ENCODE peak calls at places on chromosomes 16 and 17, in seven cellular contexts. R is A549, D is HL-60, Z is heart left ventricle, J is PC-9, M is fibroblast of lung, U is lower lobe of right lung. W is an unnamed sample.
A peak's percentile ranks its signal among the peaks of the same experiment; 100 is the strongest.

GRCh38 chr17:68623811-68624210 is 22.6 kb upstream of the FAM20A start:
- DNase-seq in M (no peak), J (no peak), R (no peak), D (no peak), Z (no peak), U (no peak), W (no peak)

GRCh38 chr16:84205976-84206691 is 15.2 kb downstream of the ADAD2 start:
- DNase-seq in U (no peak), M (no peak), R (no peak), Z (no peak), J (no peak), D (no peak), W (no peak)

GRCh38 chr17:34125010-34125409 is 130.1 kb upstream of the CCL2 start:
- DNase-seq in U (no peak), J (no peak), R (no peak), D (no peak), Z (no peak), M (no peak), W (no peak)

GRCh38 chr17:72561266-72561665 is 440.4 kb downstream of the SOX9 start:
- DNase-seq in Z (no peak), R (no peak), D (no peak), J (no peak), M (no peak), U (peak; percentile 7), W (no peak)

GRCh38 chr16:26606381-26607150 is 460.2 kb upstream of the C16orf82 start:
- DNase-seq in U (no peak), D (no peak), R (no peak), Z (no peak), M (no peak), J (no peak), W (no peak)

GRCh38 chr17:42122371-42123303 is at the start of gene HSPB9:
- DNase-seq in J (no peak), U (peak; percentile 82), R (no peak), D (no peak), Z (peak; percentile 58), M (no peak), W (no peak)

GRCh38 chr17:19306160-19307111 is 56.1 kb downstream of the B9D1 start:
- DNase-seq in Z (no peak), R (no peak), D (peak; percentile 18), M (no peak), J (peak; percentile 46), U (peak; percentile 19), W (peak; percentile 98)

GRCh38 chr16:23052908-23053580 is 96.2 kb downstream of the USP31 start:
- DNase-seq in J (no peak), U (no peak), R (no peak), M (no peak), D (no peak), Z (no peak), W (no peak)

GRCh38 chr17:14580494-14580893 is 279.6 kb downstream of the HS3ST3B1 start:
- DNase-seq in D (no peak), M (peak; percentile 59), U (no peak), J (no peak), Z (no peak), R (no peak), W (no peak)

DNA sequence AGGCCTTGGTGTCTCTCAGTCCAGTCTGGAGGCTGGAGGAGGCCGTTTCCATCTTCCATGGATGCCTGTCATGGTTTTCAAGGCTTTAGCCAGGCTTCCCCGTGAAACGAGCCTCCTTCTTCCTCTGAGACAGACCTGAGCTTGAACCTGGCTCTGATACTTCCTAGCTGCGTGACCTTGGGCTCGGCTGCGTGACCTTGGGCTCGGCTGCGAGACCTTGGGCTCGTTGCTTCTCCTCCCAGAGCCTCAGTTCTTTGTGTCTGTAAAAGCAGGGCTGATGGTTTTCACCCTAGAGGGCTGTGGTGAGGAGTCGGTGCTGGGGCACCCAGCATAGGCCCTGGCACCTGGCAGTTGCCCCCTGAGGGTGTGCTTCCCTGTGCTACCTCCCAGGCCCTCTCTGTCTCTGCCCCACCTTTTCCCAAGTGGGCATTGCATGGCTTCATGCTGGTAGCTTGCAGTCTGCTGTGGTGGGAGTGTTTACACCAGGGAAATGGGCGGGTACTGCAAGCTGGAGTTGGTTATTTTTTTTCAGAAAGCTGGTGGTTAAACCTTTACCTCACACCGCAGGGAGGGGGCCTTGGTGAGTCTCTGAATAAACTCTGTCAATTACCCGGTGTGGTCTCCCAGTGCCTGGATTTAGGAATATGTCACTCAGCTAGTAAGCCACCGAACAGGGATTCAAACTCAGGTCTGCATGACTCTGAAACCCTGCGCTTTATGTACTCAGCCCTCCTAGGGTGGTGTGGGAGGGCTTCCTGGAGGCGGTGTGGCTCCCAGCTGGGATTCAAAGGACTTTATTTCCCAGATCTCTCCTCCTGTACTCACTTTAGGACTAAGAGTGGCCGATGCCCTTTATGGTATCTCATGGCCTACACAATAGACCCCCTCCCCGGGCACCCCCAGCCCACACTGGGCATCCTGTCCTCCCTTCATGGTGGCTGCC is 129.0 kb upstream of the CIBAR2 start:
- DNase-seq in R (no peak), D (no peak), J (no peak), Z (no peak), M (no peak), U (no peak), W (no peak)
- TF ChIP-seq CTCF in R (no peak), D (no peak), J (no peak), Z (no peak), M (no peak), U (no peak), W (peak; percentile 22)

GRCh38 chr17:79737922-79738578 is 7.3 kb downstream of the ENPP7 start:
- DNase-seq in J (no peak), Z (no peak), R (no peak), D (no peak), U (no peak), M (no peak), W (no peak)
- H3K27ac ChIP-seq in J (no peak overlapping the region), Z (no peak overlapping the region), R (no peak overlapping the region), D (no peak overlapping the region), U (no peak overlapping the region), M (no peak overlapping the region), W (no peak overlapping the region)

DNA sequence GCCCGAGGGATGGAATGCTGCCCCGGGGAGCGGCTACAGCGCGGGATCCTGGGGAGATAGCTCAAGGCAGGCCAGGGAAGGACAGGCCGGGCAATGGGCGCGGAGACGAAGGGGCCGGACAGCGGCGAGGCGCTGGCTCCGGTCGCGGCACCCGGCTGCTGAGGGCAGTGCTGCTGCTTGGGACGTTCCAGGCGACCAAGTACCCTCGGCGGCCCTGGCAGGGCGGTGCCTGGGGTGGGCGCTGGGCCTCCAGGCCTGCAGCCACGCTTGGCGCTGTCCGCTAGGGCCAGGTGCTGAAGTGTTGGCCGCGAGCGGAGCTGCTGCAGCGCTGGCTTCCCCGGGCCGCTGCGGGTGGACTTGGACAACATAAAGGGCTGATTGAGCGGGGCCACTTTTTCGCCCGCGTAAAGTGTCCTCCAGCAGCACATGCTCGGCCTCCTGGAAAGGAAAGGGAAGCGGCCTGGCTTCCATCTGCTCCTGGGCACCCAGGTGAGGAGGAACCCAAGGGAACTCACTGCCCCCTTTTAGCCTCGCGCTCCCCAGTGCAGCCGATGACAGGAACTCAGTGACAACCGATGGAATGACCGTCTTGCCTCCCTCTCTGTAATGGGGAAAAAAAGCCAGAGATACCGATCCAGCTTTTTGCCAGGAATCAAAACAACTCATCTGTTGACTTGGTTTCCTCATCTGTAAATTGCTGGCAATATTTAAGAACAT is 23.7 kb downstream of the CLEC3A start:
- DNase-seq in Z (peak; percentile 76), J (no peak), R (peak; percentile 16), D (peak; percentile 18), U (peak; percentile 73), M (peak; percentile 55), W (no peak)
- TF ChIP-seq CTCF in Z (no peak), J (no peak), R (no peak), D (no peak), U (no peak), M (no peak), W (no peak)

GRCh38 chr16:4297480-4297879 is 18.4 kb upstream of the GLIS2 start:
- DNase-seq in M (no peak), R (no peak), Z (no peak), U (no peak), J (no peak), D (no peak), W (no peak)

GRCh38 chr16:4293822-4294457 is 21.1 kb upstream of the TFAP4 start:
- DNase-seq in D (no peak), R (peak; percentile 50), U (peak; percentile 58), M (peak; percentile 84), J (peak; percentile 60), Z (peak; percentile 64), W (no peak)

GRCh38 chr16:4301177-4301576 is 14.7 kb upstream of the GLIS2 start:
- DNase-seq in Z (no peak), J (no peak), U (no peak), D (no peak), M (no peak), R (no peak), W (no peak)

GRCh38 chr16:4301968-4302367 is 13.9 kb upstream of the GLIS2 start:
- DNase-seq in J (no peak), M (no peak), R (no peak), Z (no peak), U (no peak), D (no peak), W (no peak)

GRCh38 chr16:4298761-4299522 is 16.9 kb upstream of the GLIS2 start:
- DNase-seq in U (peak; percentile 88), Z (peak; percentile 91), J (peak; percentile 91), D (no peak), M (peak; percentile 89), R (peak; percentile 97), W (no peak)
- H3K27ac ChIP-seq in U (peak overlapping the region; percentile 88), Z (peak overlapping the region; percentile 89), J (peak overlapping the region; percentile 73), D (no peak overlapping the region), M (peak overlapping the region; percentile 75), R (peak overlapping the region; percentile 94), W (no peak overlapping the region)

DNA sequence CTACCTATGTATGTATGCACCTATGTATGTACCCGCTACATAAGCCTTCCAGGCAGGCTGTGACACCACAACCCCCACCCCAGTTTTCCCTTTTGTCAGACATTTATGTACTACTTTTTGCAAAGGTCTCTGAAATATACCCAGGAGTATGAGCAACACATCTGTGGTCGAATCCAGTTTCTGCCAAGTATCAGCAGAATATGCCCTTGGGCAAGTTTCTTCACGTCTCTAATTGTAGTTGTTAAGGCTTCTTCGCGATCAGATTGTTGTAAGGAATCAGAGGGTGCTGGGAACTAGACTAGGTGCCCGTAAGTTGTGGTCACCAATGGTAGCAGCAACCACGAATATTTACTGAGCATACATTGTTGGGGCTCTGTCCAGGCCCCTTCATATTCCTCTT is 16.4 kb downstream of the NUDT7 start:
- DNase-seq in Z (no peak), U (no peak), D (no peak), R (no peak), J (no peak), M (no peak), W (no peak)
- TF ChIP-seq CTCF in Z (no peak), U (no peak), D (no peak), R (no peak), J (no peak), M (no peak), W (no peak)

DNA sequence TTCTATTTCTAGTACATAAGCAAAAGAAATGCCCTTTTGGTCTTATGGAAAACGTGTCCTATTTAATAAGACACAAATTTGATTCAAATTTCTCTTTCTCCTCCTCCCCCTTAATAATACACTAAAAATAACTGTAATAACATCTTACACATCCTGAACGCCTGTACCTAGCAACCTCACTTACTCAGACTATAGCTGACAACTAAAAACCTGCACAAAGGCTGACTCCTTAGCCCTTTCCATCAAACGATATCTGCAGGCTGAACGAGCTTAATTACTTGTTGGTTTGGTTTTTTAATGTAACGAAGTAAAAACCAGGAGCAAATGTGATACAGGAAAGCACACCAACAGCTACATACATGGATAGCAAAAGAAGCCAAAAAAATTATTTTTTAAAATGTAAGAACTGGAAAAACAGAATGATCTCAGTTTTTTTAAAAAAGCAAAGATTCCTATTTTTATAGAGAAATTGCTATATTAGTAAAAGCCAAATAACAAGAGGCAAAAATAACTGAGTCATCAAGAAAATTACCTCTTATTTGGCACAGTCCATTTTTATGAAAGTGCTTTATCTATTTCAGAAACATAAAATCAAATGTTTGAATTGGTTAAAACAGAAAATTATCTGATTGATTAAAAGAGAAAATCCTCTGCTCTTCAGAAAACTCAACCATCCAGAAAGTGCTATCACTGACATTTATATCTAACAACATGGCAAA is 23.5 kb downstream of the ADCY9 start:
- DNase-seq in U (no peak), Z (no peak), D (no peak), R (no peak), J (no peak), M (no peak), W (no peak)
- H3K27ac ChIP-seq in U (peak overlapping the region; percentile 72), Z (peak overlapping the region; percentile 75), D (no peak overlapping the region), R (no peak overlapping the region), J (no peak overlapping the region), M (no peak overlapping the region), W (no peak overlapping the region)